ENCODE peak calls at places on chromosomes 5 and 9, in five cellular contexts. N is astrocyte, A is PC-3, B is fibroblast of lung, Y is GM23248. X is an unnamed sample.

GRCh38 chr5:179301796-179302195 is 43.5 kb downstream of the ADAMTS2 start:
- DNase-seq in N (no peak), A (no peak), B (no peak), Y (no peak), X (no peak)

GRCh38 chr5:4553130-4553529 is 587.0 kb upstream of the ADAMTS16 start:
- DNase-seq in N (no peak), A (no peak), B (no peak), Y (no peak), X (no peak)

GRCh38 chr5:68362331-68362730 is 146.8 kb downstream of the PIK3R1 start:
- DNase-seq in N (no peak), A (no peak), B (no peak), Y (no peak), X (no peak)

GRCh38 chr5:95261369-95262175 is 23.3 kb downstream of the MCTP1 start:
- DNase-seq in N (no peak), A (peak; percentile 50), B (peak; percentile 18), Y (peak; percentile 58), X (peak; percentile 28)

GRCh38 chr9:99807276-99807852 is 14.3 kb upstream of the NR4A3 start:
- DNase-seq in N (peak; percentile 32), A (peak; percentile 78), B (peak; percentile 41), Y (peak; percentile 72), X (no peak)

GRCh38 chr9:135455401-135456030 is 24.1 kb upstream of the PPP1R26 start:
- DNase-seq in N (no peak), A (no peak), B (no peak), Y (no peak), X (no peak)

GRCh38 chr5:120684213-120684612 is 220.1 kb downstream of the PRR16 start:
- DNase-seq in N (peak; percentile 21), A (peak; percentile 51), B (peak; percentile 29), Y (peak; percentile 33), X (no peak)

GRCh38 chr5:142000709-142001484 is 11.9 kb downstream of the GNPDA1 start:
- DNase-seq in N (no peak), A (peak; percentile 32), B (no peak), Y (peak; percentile 41), X (no peak)

GRCh38 chr9:80496901-80497565 is 925.3 kb downstream of the TLE4 start:
- DNase-seq in N (no peak), A (no peak), B (no peak), Y (no peak), X (no peak)

GRCh38 chr5:110105692-110106091 is 416.0 kb downstream of the MAN2A1 start:
- DNase-seq in N (peak; percentile 21), A (peak; percentile 13), B (peak; percentile 41), Y (peak; percentile 65), X (no peak)

GRCh38 chr9:34671307-34671706 is 8.8 kb upstream of the CCL27 start:
- DNase-seq in N (no peak), A (no peak), B (no peak), Y (no peak), X (no peak)

GRCh38 chr9:134983094-134983493 is 65.4 kb upstream of the FCN1 start:
- DNase-seq in N (no peak), A (peak; percentile 3), B (no peak), Y (no peak), X (no peak)

GRCh38 chr5:147906326-147907095 is at the start of gene C5orf46:
- DNase-seq in N (peak; percentile 84), A (peak; percentile 96), B (peak; percentile 88), Y (peak; percentile 58), X (no peak)

GRCh38 chr5:171484460-171484899 is 65.0 kb downstream of the FGF18 start:
- DNase-seq in N (no peak), A (peak; percentile 50), B (peak; percentile 17), Y (peak; percentile 44), X (no peak)

GRCh38 chr5:151106073-151106472 is 25.2 kb upstream of the TNIP1 start:
- DNase-seq in N (no peak), A (no peak), B (no peak), Y (no peak), X (no peak)

GRCh38 chr9:14270358-14271077 is 43.4 kb downstream of the NFIB start:
- DNase-seq in N (peak; percentile 57), A (no peak), B (peak; percentile 70), Y (peak; percentile 30), X (no peak)

GRCh38 chr9:89668216-89668867 is 63.5 kb downstream of the GADD45G start:
- DNase-seq in N (no peak), A (no peak), B (no peak), Y (no peak), X (no peak)

GRCh38 chr5:675876-676698 is 17.1 kb downstream of the TPPP start:
- DNase-seq in N (no peak), A (no peak), B (no peak), Y (no peak), X (no peak)

GRCh38 chr5:38672059-38672791 is 115.8 kb upstream of the LIFR start:
- DNase-seq in N (peak; percentile 43), A (peak; percentile 89), B (peak; percentile 56), Y (peak; percentile 21), X (no peak)

GRCh38 chr5:170151105-170151831 is 45.6 kb downstream of the FOXI1 start:
- DNase-seq in N (peak; percentile 85), A (peak; percentile 84), B (peak; percentile 90), Y (peak; percentile 84), X (no peak)

GRCh38 chr5:147567917-147568598 is 58.2 kb upstream of the DPYSL3 start:
- DNase-seq in N (peak; percentile 98), A (peak; percentile 48), B (peak; percentile 99), Y (peak; percentile 72), X (no peak)

GRCh38 chr9:89891221-89892052 is 286.6 kb downstream of the GADD45G start:
- DNase-seq in N (no peak), A (no peak), B (no peak), Y (no peak), X (no peak)

GRCh38 chr5:172117977-172118701 is 69.9 kb downstream of the STK10 start:
- DNase-seq in N (no peak), A (no peak), B (no peak), Y (no peak), X (no peak)

DNA sequence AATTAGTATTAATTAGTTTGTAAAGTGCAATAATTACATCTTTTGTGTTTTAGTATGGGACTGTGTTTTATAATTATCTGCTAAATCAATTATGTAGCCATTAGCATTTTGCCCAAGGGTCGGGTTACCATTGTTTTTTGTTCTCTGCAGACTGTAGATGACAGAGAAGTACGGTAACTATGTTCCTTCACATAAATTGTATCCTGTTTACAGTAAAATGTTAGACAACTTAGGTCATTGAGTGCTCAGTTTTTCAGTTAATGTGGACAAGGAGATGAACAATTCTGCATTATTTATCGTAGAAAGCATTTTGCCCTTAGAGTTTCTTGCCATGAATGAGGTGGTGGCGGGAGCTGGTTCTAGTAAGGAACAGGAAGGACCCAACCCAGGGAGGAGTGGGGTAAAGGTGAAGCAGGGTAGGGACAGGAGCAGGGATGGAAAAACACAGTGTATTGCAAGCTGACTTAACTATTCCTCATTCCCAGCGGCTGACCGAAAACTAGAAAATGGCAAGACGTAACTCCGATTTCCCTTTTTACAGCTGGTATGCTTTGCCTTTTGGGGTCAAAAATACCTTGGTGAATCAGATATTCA is 243.7 kb upstream of the SLC24A2 start:
- DNase-seq in N (no peak), A (no peak), B (no peak), Y (no peak), X (no peak)
- H3K27ac ChIP-seq in N (no peak overlapping the region), A (no peak overlapping the region), B (no peak overlapping the region), Y (no peak overlapping the region), X (no peak overlapping the region)

GRCh38 chr5:181059297-181060230 is 19.5 kb downstream of the BTNL9 start:
- DNase-seq in N (no peak), A (no peak), B (no peak), Y (no peak), X (no peak)
- TF ChIP-seq EZH2 in N (no peak), A (no peak), B (no peak), Y (no peak), X (peak; percentile 67)

DNA sequence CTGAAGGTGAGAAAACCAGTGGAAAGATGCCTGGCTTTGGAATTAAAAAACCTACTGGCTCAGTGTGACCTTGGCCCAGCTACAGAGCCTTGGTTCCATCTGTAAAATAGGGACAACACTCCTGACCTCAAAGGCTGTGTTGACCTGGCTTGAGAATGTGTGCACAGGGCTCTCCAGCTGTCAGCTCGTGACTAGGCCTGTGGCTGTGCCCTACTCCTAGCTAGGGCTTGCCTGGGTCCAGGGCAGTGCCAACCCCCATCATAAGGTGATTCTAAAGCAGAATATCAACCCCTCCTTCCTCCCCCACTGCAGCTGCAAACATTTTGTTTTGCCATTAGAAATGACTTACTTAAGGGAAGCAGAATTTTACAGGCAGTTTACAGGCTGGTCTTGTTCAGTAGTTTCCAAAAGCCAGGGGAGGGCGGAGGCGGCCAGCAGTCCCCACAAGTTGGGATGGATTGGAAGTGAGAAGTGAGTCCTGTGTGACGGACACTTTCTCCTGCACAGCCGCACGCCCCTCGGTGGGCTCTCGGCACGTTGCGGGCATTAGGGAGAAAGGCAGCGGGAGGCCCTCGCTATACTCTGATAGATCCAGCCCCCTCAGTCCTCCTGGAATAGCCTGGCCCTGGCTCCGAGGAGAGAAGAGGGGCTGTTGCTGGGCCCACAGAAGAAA is 7.2 kb downstream of the PITX1 start:
- DNase-seq in N (no peak), A (no peak), B (no peak), Y (no peak), X (no peak)
- H3K9me3 ChIP-seq in N (peaks cover 3% of the 10 kb centered on the region), A (no peaks in the 10 kb centered on the region), B (no peaks in the 10 kb centered on the region), Y (no peaks in the 10 kb centered on the region), X (no peaks in the 10 kb centered on the region)

GRCh38 chr9:129166962-129167557 is 11.0 kb downstream of the IER5L start:
- DNase-seq in N (peak; percentile 67), A (peak; percentile 86), B (peak; percentile 81), Y (peak; percentile 92), X (no peak)
- H3K27ac ChIP-seq in N (peak overlapping the region; percentile 88), A (peak overlapping the region; percentile 94), B (peak overlapping the region; percentile 89), Y (peak overlapping the region; percentile 91), X (peak overlapping the region; percentile 10)

GRCh38 chr5:159096555-159097460 is 2.9 kb downstream of the EBF1 start:
- DNase-seq in N (no peak), A (no peak), B (no peak), Y (no peak), X (no peak)

GRCh38 chr5:159099049-159099760 is 511 bp downstream of the EBF1 start:
- DNase-seq in N (peak; percentile 57), A (peak; percentile 49), B (peak; percentile 71), Y (peak; percentile 86), X (no peak)

GRCh38 chr5:159097461-159098284 is 2.0 kb downstream of the EBF1 start:
- DNase-seq in N (peak; percentile 27), A (no peak), B (peak; percentile 48), Y (peak; percentile 75), X (no peak)

GRCh38 chr5:159100022-159100927 is 559 bp upstream of the EBF1 start:
- DNase-seq in N (peak; percentile 79), A (peak; percentile 89), B (peak; percentile 88), Y (peak; percentile 97), X (peak; percentile 92)

GRCh38 chr5:159098285-159099048 is 1.2 kb downstream of the EBF1 start:
- DNase-seq in N (no peak), A (no peak), B (no peak), Y (peak; percentile 38), X (no peak)
- TF ChIP-seq EZH2 in N (no peak), A (no peak), B (no peak), Y (no peak), X (no peak)

GRCh38 chr9:8365029-8365428 is 565.5 kb upstream of the DMAC1 start:
- DNase-seq in N (peak; percentile 83), A (peak; percentile 1), B (peak; percentile 89), Y (no peak), X (no peak)
- H3K9me3 ChIP-seq in N (no peaks in the 10 kb centered on the region), A (no peaks in the 10 kb centered on the region), B (no peaks in the 10 kb centered on the region), Y (no peaks in the 10 kb centered on the region), X (no peaks in the 10 kb centered on the region)